ENCODE peak calls at places on chromosomes 5 and 9, in four cellular contexts. C is breast epithelium, N is GM12878, Q is GM23338. S is an unnamed sample.

GRCh38 chr9:132894857-132895846 is 16.5 kb downstream of the SPACA9 start:
- DNase-seq in C (peak), N (no peak), Q (no peak), S (no peak)

GRCh38 chr9:101376117-101376866 is 8.5 kb downstream of the BAAT start:
- DNase-seq in C (no peak), N (no peak), Q (no peak), S (no peak)

GRCh38 chr5:59133801-59134261 is 551.0 kb downstream of the RAB3C start:
- DNase-seq in C (no peak), N (no peak), Q (peak), S (no peak)

GRCh38 chr9:108551030-108551964 is 304.5 kb downstream of the ACTL7B start:
- DNase-seq in C (no peak), N (no peak), Q (peak), S (no peak)

GRCh38 chr9:113898151-113898550 is 22.0 kb downstream of the ZNF618 start:
- DNase-seq in C (no peak), N (no peak), Q (no peak), S (no peak)

GRCh38 chr9:94002316-94003140 is 47.4 kb upstream of the BARX1 start:
- DNase-seq in C (no peak), N (no peak), Q (peak), S (peak)

GRCh38 chr5:1737790-1738405 is 61.7 kb downstream of the MRPL36 start:
- DNase-seq in C (no peak), N (peak), Q (peak), S (peak)

GRCh38 chr9:98219794-98220370 is 27.4 kb upstream of the CORO2A start:
- DNase-seq in C (no peak), N (no peak), Q (no peak), S (no peak)

GRCh38 chr9:134191455-134192209 is 27.3 kb upstream of the RNU6ATAC start:
- DNase-seq in C (no peak), N (no peak), Q (no peak), S (no peak)

GRCh38 chr5:148988328-148988727 is 74.5 kb downstream of the SH3TC2 start:
- DNase-seq in C (no peak), N (no peak), Q (no peak), S (no peak)

GRCh38 chr5:124924729-124925128 is 178.3 kb upstream of the ZNF608 start:
- DNase-seq in C (no peak), N (no peak), Q (no peak), S (no peak)

GRCh38 chr9:21965401-21965951 is 28.7 kb downstream of the CDKN2A start:
- DNase-seq in C (no peak), N (no peak), Q (peak), S (peak)

GRCh38 chr5:157575096-157575872 is at the start of gene ADAM19:
- DNase-seq in C (no peak), N (no peak), Q (peak), S (no peak)

GRCh38 chr5:54018438-54018837 is 291.9 kb downstream of the ARL15 start:
- DNase-seq in C (no peak), N (no peak), Q (peak), S (no peak)

GRCh38 chr9:131020388-131020787 is 11.4 kb downstream of the LAMC3 start:
- DNase-seq in C (no peak), N (no peak), Q (no peak), S (no peak)

GRCh38 chr9:130298663-130299279 is 33.2 kb downstream of the HMCN2 start:
- DNase-seq in C (no peak), N (no peak), Q (peak), S (no peak)

GRCh38 chr5:151448038-151448985 is 909 bp downstream of the SLC36A1 start:
- DNase-seq in C (no peak), N (no peak), Q (peak), S (peak)

GRCh38 chr5:68296895-68297294 is 81.3 kb downstream of the PIK3R1 start:
- DNase-seq in C (no peak), N (no peak), Q (no peak), S (no peak)

GRCh38 chr9:27292646-27293045 is 4.3 kb downstream of the EQTN start:
- DNase-seq in C (no peak), N (no peak), Q (no peak), S (no peak)

GRCh38 chr5:81755320-81755719 is 4.4 kb upstream of the SSBP2 start:
- DNase-seq in C (no peak), N (no peak), Q (peak), S (peak)

GRCh38 chr9:91644433-91644832 is 220.8 kb upstream of the NFIL3 start:
- DNase-seq in C (no peak), N (no peak), Q (no peak), S (no peak)

GRCh38 chr5:131644822-131645221 is 9.8 kb upstream of the RAPGEF6 start:
- DNase-seq in C (no peak), N (no peak), Q (no peak), S (no peak)

GRCh38 chr5:139633295-139634027 is 14.7 kb upstream of the CXXC5 start:
- DNase-seq in C (no peak), N (no peak), Q (peak), S (peak)

GRCh38 chr5:36239370-36240293 is 2.1 kb downstream of the NADK2 start:
- DNase-seq in C (no peak), N (no peak), Q (no peak), S (no peak)
- TF ChIP-seq POLR2AphosphoS5 in C (no peak), N (no peak), Q (no peak), S (no peak)

GRCh38 chr9:112582371-112582770 is 95.7 kb downstream of the KIAA1958 start:
- DNase-seq in C (no peak), N (no peak), Q (no peak), S (no peak)
- H3K4me3 ChIP-seq in C (no peak), N (no peak), Q (peak), S (no peak)

DNA sequence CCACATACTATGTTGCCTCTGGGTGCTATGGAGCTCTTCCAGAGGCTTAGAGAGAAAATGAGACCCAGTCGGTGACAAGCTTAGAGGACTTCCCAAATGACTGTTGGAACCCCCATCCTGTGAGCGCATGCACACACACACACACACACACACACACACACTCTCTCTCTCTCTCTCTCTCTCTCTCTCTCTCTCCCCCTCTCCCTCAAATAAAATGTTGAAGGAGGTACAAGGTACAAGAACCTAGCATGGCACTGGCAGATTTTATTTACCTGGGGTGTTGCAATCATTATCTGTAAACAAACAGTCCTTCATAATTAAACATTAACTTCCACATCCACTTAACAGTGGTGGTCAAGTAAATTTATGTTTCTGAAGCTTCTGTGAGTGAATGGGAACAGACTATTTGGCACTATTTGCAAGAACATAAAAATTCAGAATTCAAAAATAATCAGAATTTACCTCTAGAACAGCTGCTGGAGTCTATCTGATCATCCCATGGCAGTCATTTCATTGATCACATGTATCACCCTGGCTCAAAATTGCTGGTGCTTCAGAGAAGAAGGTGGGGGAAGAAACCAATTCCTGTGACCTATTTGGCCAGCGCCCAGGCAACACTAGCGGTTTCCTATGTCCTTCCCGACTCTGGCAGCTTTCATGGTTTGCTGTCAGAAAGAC is 24.9 kb downstream of the TRPM3 start:
- DNase-seq in C (no peak), N (no peak), Q (no peak), S (peak)
- TF ChIP-seq POLR2AphosphoS5 in C (no peak), N (no peak), Q (no peak), S (no peak)

GRCh38 chr5:93620487-93621339 is 37.7 kb downstream of the NR2F1 start:
- DNase-seq in C (no peak), N (no peak), Q (peak), S (peak)

GRCh38 chr5:93621340-93621872 is 38.4 kb downstream of the NR2F1 start:
- DNase-seq in C (peak), N (no peak), Q (peak), S (peak)

GRCh38 chr5:93626801-93627200 is 43.8 kb downstream of the NR2F1 start:
- DNase-seq in C (no peak), N (no peak), Q (no peak), S (no peak)

GRCh38 chr5:93623153-93623552 is 40.1 kb downstream of the NR2F1 start:
- DNase-seq in C (no peak), N (no peak), Q (no peak), S (no peak)

DNA sequence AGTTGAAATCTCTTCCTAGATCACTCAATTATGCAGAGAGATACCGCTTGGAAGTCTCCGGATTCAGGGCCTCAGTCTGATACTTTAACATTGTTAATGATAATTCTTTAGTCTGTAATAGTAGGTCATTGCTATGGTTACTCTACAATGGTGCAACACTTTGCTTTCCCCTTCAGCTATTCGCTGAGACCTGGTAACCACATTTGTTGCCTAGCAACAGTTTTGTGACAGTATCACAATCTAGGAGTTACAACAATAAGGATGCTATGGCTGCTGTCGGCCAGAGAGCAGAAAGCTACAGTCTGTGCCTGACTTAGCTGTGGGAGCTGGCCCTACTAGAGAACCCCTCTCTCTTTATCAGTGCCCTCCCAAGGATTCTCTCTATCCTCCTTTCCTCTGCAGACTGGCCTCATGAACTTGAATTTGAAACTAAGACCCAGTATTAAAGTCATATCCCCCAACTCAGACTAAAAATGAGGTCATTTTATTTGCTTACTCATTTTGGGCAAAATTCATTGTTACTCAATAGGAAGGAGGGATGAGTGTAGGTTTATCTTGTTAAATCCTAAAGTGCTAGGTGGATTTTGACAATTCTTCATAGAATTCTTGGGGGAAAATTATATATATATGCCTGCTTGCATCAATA is 39.3 kb downstream of the NR2F1 start:
- DNase-seq in C (no peak), N (no peak), Q (peak), S (no peak)
- H3K4me3 ChIP-seq in C (peak), N (no peak), Q (no peak), S (no peak)

GRCh38 chr5:160421625-160422258 is at the start of gene PTTG1:
- DNase-seq in C (peak), N (peak), Q (peak), S (peak)
- TF ChIP-seq POLR2AphosphoS5 in C (peak), N (peak), Q (peak), S (peak)

GRCh38 chr9:95045751-95046150 is 271.8 kb downstream of the FANCC start:
- DNase-seq in C (no peak), N (no peak), Q (peak), S (peak)

GRCh38 chr9:95048225-95049087 is 269.1 kb downstream of the FANCC start:
- DNase-seq in C (no peak), N (no peak), Q (peak), S (peak)

GRCh38 chr9:95043826-95044225 is 273.7 kb downstream of the FANCC start:
- DNase-seq in C (no peak), N (no peak), Q (no peak), S (no peak)

GRCh38 chr9:95047452-95048224 is 269.9 kb downstream of the FANCC start:
- DNase-seq in C (no peak), N (no peak), Q (no peak), S (no peak)

DNA sequence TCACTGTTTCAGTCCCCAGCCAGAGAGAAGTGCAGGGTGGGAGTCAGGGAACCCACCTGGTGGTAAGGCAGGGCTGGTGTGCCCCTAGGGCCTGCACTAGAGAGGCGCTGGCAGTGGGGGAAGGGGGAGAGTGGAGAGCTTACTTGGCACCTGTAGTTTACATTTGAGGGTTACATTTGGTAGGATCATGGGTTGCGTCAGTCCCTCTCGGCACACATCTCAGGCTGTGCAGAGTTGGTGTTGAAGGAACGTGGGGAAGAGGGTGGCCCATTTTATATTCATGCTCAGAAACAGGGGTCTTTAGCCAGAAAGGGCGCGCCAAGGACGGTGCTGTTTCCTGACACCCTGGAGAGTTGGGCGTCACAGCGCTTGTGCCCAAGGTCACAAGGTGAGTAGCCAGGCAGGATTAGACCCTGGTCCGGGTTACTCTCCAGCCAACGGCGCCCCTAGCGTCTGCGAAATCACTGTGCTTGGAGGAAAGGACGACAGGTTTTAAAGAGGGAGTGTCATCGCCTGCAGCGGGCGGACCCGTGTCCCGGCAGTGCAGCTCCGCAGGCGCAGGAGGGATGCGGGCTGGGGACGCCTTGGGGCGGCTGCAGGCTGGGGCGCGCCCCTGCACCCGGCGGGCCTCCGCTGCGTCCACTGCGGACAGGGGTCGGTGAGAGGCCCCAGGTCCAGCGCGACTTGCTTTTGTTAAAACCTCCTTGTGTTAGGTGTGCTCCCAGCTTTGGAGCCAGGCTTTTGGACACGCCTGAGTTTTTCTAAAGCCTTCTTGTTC is 272.6 kb downstream of the FANCC start:
- DNase-seq in C (no peak), N (no peak), Q (peak), S (peak)
- H3K4me3 ChIP-seq in C (no peak), N (no peak), Q (peak), S (peak)

GRCh38 chr9:83266618-83267543 is 203.9 kb upstream of the RASEF start:
- DNase-seq in C (no peak), N (no peak), Q (no peak), S (no peak)
- TF ChIP-seq POLR2AphosphoS5 in C (no peak), N (no peak), Q (no peak), S (no peak)

DNA sequence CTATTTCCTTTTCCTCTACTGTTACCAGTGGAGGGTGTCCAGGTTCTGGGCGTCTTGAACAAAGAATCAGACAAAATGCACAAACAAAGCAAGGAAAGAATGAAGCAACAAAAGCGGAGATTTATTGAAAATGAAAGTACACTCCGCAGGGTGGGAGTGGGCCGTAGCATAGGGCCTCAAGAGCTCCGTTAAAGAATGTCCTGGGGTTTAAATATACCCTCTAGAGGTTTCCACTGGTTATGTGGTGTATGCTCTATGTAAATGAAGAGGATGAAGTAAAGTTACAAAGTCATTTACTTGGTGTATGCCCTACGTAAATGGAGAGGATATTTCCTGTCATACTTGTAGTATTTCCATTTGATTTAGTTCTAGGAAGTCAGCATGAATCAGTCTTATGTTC is 113.5 kb upstream of the MRPS30 start:
- DNase-seq in C (no peak), N (no peak), Q (no peak), S (no peak)
- H3K4me3 ChIP-seq in C (no peak), N (no peak), Q (no peak), S (no peak)

S was measured in stomach.